ENCODE peak calls at places on chromosomes 7 and 10, in four cellular contexts. C, N, M and O are unnamed samples.

GRCh38 chr10:26574783-26575182 is 122.7 kb upstream of the PDSS1 start:
- DNase-seq in C (no peak), M (peak; percentile 67), N (no peak), O (no peak)

GRCh38 chr7:42910306-42910705 is 1.6 kb downstream of the C7orf25 start:
- DNase-seq in C (no peak), M (no peak), N (no peak), O (no peak)

GRCh38 chr7:94297397-94297838 is 97.3 kb upstream of the COL1A2 start:
- DNase-seq in N (no peak), C (no peak), M (no peak), O (peak; percentile 50)

GRCh38 chr7:79227035-79227434 is 226.4 kb downstream of the MAGI2 start:
- DNase-seq in N (no peak), C (no peak), M (no peak), O (no peak)

GRCh38 chr7:132655071-132655761 is 78.9 kb upstream of the PLXNA4 start:
- DNase-seq in M (no peak), C (no peak), N (no peak), O (no peak)

GRCh38 chr10:31101123-31101522 is 69.5 kb upstream of the ZNF438 start:
- DNase-seq in C (no peak), N (no peak), M (peak; percentile 59), O (peak; percentile 35)

GRCh38 chr7:100585511-100586265 is at the start of gene LRCH4:
- DNase-seq in M (no peak), N (no peak), C (peak; percentile 90), O (peak; percentile 74)

GRCh38 chr7:159025161-159025779 is 119.4 kb downstream of the VIPR2 start:
- DNase-seq in M (no peak), C (no peak), N (no peak), O (no peak)

GRCh38 chr10:59362991-59363390 is 642 bp upstream of the FAM13C start:
- DNase-seq in N (no peak), M (no peak), C (peak; percentile 68), O (no peak)

GRCh38 chr10:7933262-7933661 is 115.0 kb downstream of the TAF3 start:
- DNase-seq in M (no peak), C (no peak), N (no peak), O (no peak)

GRCh38 chr10:16756561-16757221 is 60.5 kb downstream of the RSU1 start:
- DNase-seq in N (no peak), C (no peak), M (no peak), O (no peak)
- TF ChIP-seq EP300 in N (no peak), C (no peak), M (no peak), O (no peak)

GRCh38 chr7:120547605-120548004 is 274.6 kb downstream of the KCND2 start:
- DNase-seq in M (no peak), C (no peak), N (no peak), O (no peak)

GRCh38 chr7:120553497-120553896 is 280.5 kb downstream of the KCND2 start:
- DNase-seq in C (no peak), N (no peak), M (no peak), O (no peak)

GRCh38 chr7:120554960-120555571 is 282.1 kb downstream of the KCND2 start:
- DNase-seq in N (peak; percentile 49), C (peak; percentile 42), M (peak; percentile 45), O (peak; percentile 55)

DNA sequence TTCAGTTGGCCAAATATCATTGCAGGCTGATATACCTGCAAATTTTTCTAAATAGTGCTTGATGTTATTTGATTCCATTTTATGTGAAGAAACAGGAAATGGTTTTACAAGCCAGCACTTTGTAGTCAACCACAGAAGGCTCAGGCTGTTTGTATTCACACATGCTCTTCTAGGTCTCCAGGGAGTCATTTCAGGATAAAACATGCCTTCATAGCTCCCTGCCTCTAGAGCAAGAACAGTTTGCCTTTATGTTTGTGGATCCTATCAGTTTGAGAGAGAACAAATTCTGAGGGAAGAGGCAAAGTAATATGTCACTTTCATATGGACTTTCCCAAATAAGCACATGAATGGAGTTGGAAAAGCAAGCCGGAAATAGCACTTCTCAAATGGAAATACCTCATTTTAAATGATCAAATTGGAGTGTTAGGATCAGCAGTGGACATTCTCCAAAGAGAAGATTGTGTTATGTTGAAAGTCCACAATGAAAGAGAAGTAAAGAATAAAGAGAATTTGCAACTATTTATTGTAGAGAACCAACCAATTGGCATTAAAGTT is 277.6 kb downstream of the KCND2 start:
- DNase-seq in C (no peak), M (no peak), N (no peak), O (no peak)
- TF ChIP-seq RAD21 in C (no peak), M (no peak), N (no peak), O (no peak)

GRCh38 chr7:33678675-33679335 is 226.5 kb upstream of the BMPER start:
- DNase-seq in C (no peak), N (no peak), M (no peak), O (no peak)
- TF ChIP-seq REST in C (no peak), N (no peak), M (no peak), O (no peak)

GRCh38 chr7:36192050-36192824 is 39.2 kb downstream of the EEPD1 start:
- DNase-seq in M (peak; percentile 11), N (no peak), C (no peak), O (no peak)
- TF ChIP-seq EP300 in M (peak; percentile 73), N (no peak), C (no peak), O (no peak)

GRCh38 chr7:47978790-47979144 is 648 bp downstream of the HUS1 start:
- DNase-seq in N (no peak), M (no peak), C (no peak), O (no peak)
- TF ChIP-seq RAD21 in N (no peak), M (no peak), C (no peak), O (no peak)

GRCh38 chr7:69738396-69738889 is 140.2 kb downstream of the AUTS2 start:
- DNase-seq in N (no peak), C (no peak), M (peak; percentile 82), O (no peak)
- TF ChIP-seq REST in N (no peak), C (no peak), M (no peak), O (no peak)

DNA sequence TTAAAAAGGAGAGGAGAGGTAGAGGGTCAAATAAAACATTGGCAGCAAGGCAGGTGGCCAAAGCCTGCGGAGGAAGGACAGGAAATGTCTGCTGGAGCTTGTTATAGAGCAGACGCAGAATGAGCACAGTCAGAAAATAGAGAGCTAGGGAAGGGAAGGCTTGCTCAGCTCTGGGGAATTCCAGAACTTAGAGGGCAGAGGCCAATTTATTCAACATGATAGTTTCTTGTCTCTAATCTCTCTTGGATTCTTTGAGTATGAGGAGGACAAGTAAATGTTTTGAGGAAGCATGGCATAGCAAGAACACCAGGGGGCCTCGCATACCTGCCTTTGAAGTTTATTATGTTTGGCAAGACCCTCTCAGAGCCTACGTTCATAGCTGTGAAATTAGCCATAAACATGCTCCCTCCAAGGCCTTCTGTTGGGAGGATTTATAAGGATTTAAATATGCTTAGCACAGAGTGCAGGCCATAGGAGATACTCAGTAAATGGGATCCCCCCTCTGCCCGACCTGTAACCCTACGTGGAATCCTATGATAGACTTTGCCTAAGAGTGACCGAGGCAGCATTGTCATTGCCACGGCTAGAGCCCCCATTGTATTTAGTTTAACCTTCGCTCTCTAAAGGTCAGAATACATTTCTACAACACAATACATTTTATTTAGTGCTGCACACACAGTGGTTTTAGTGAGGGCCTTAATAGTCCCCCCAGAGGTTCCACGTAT is 293.9 kb downstream of the CCDC3 start:
- DNase-seq in M (peak; percentile 11), C (peak; percentile 53), N (peak; percentile 15), O (peak; percentile 45)
- TF ChIP-seq EP300 in M (no peak), C (peak; percentile 91), N (no peak), O (peak; percentile 80)

DNA sequence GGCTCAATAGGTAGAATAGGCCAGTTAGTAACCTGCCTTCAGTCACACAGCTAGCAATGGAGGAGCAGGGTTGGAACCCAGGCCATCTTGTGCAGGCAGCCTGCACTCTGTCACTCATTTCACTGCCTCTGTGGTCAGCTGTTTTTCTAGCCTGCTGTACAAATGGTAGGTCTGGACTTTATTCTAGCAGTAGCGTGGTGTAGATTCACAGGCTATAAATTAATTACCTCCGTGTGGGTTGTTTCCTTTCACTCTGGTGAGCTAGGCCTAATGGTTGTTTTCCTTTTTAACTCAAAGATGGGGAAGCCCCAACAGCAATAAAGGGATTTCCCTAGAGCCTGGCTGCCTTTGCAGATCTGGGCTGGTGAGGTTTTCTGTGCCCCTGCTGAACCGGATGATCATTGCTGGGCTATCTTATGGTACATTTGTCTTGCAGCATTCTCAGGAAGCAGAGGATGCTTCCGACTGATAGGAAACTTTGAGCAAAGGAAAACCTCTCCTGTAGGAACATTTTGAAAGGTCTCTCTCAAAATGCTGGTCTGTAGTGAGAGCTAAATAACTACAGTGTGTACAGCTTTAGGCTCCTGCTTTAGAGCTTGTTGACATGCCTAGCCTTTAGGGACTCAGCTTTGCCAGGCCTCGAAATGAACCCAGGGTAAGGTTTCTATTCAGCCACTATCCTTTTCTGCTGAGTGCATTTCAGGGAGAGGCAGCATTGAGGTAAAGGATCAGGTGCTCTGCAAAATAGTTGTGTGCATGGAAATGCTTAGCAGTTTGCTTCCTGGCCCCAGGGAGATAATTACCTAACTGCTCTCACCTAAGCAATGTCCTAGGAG is 157.4 kb downstream of the ST7 start:
- DNase-seq in C (peak; percentile 80), M (peak; percentile 70), N (no peak), O (no peak)
- TF ChIP-seq RAD21 in C (peak; percentile 27), M (peak; percentile 6), N (no peak), O (no peak)

GRCh38 chr7:37416739-37417474 is 31.8 kb downstream of the ELMO1 start:
- DNase-seq in C (no peak), M (no peak), N (no peak), O (no peak)
- TF ChIP-seq REST in C (no peak), M (no peak), N (no peak), O (no peak)